ENCODE peak calls at places on chromosomes 5 and 9, in five cellular contexts. E, C, S, N and Q are unnamed samples. For H3K9me3, the result is how much of the 10 kb centered on the place peaks cover.

GRCh38 chr5:64865662-64866061 is 96.9 kb downstream of the CWC27 start:
- DNase-seq in S (no peak), C (no peak), N (no peak), E (no peak), Q (no peak)

GRCh38 chr5:150609843-150610584 is 30.4 kb upstream of the SYNPO start:
- DNase-seq in S (no peak), C (no peak), E (no peak), N (no peak), Q (no peak)

GRCh38 chr9:127754761-127755557 is 19.9 kb upstream of the TOR2A start:
- DNase-seq in S (no peak), E (no peak), N (no peak), C (no peak), Q (no peak)

GRCh38 chr5:74434124-74434899 is 206.2 kb downstream of the ENC1 start:
- DNase-seq in E (no peak), C (no peak), S (no peak), N (no peak), Q (no peak)

GRCh38 chr5:155728146-155728856 is 598.7 kb upstream of the SGCD start:
- DNase-seq in S (peak), C (peak), E (peak), N (no peak), Q (no peak)

GRCh38 chr5:176408590-176408989 is 7.7 kb downstream of the CLTB start:
- DNase-seq in C (no peak), N (peak), E (no peak), S (no peak), Q (no peak)

GRCh38 chr9:18092138-18092537 is 381.8 kb upstream of the ADAMTSL1 start:
- DNase-seq in S (no peak), E (no peak), C (no peak), N (no peak), Q (no peak)

GRCh38 chr5:159096555-159097460 is 2.9 kb downstream of the EBF1 start:
- DNase-seq in S (peak), N (no peak), E (no peak), C (no peak), Q (no peak)

GRCh38 chr9:36144322-36145206 is 8.0 kb downstream of the GLIPR2 start:
- DNase-seq in S (no peak), C (no peak), N (no peak), E (no peak), Q (no peak)

DNA sequence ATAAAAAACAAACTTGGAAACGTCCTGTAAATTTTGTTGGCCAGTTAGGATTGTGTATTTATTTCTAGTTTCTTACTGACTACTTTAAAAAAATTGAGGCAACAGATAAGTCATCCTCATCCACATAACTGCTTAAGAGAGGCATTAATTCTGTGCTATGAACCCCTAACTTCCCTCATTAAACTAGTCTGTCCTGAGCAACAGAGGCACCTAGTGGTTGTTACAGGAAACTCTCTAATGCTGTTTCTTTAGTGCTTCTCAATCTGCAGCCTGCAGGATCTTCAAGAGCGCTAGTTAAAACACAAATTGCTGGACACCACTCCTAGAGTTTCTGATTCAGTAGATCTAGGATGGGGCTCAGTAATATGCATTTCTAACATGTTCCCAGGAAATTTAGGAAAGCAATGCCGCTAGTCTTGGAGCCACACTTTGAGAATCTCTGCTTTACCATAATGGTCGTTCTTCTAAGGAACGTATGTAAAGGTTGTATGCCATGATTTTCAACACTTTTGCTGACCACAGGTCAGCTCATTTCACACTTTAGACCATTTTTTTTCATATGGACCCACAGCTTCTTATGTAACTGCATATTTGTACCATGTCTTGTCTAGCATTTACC is 410.1 kb upstream of the SMARCA2 start:
- DNase-seq in E (no peak), C (no peak), S (no peak), N (no peak), Q (no peak)
- TF ChIP-seq CTCF in E (no peak), C (peak), S (peak), N (no peak), Q (peak)

GRCh38 chr9:95078516-95078915 is 239.0 kb downstream of the FANCC start:
- DNase-seq in N (no peak), E (no peak), C (no peak), S (no peak), Q (no peak)
- H3K9me3 ChIP-seq in N (under half), E (under half), C (under half), S (under half), Q (under half)

DNA sequence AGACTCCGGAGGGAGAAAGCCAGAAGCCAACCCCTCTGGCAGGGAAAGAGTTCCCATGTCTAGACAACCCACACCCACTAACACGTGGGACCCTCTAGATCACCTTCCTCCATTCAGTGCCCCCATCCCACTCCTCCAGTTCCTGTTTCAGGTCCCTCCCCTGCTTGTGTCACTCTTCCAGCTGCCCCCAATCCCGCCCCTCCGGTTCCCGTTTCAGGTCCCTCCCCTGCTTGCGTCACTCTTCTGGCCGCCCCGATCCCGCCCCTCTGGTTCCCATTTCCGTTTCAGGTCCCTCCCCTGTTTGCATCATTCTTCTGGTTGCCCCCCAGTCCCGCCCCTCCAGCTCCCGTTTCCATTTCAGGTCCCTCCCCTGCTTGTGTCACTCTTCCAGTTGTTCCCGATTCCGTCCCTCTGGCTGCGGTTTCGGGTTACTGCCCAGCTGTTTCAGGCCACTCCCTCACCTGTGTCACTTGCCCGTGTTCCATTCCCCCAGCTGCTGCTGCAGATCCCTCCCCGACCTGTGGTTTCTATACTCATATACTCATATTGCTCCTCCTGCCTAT is 64.8 kb upstream of the RANBP6 start:
- DNase-seq in S (peak), C (peak), N (peak), E (peak), Q (peak)
- TF ChIP-seq POLR2A in S (no peak), C (peak), N (no peak), E (no peak), Q (no peak)

GRCh38 chr5:96431376-96432244 is 1.4 kb downstream of the PCSK1 start:
- DNase-seq in S (no peak), C (peak), E (no peak), N (no peak), Q (no peak)

GRCh38 chr5:96439477-96440184 is 6.6 kb upstream of the PCSK1 start:
- DNase-seq in E (no peak), S (no peak), C (no peak), N (no peak), Q (no peak)

GRCh38 chr5:96432245-96433065 is 593 bp downstream of the PCSK1 start:
- DNase-seq in E (no peak), N (no peak), C (peak), S (no peak), Q (no peak)

GRCh38 chr5:96433066-96433447 is at the start of gene PCSK1:
- DNase-seq in C (peak), S (no peak), N (no peak), E (no peak), Q (no peak)

DNA sequence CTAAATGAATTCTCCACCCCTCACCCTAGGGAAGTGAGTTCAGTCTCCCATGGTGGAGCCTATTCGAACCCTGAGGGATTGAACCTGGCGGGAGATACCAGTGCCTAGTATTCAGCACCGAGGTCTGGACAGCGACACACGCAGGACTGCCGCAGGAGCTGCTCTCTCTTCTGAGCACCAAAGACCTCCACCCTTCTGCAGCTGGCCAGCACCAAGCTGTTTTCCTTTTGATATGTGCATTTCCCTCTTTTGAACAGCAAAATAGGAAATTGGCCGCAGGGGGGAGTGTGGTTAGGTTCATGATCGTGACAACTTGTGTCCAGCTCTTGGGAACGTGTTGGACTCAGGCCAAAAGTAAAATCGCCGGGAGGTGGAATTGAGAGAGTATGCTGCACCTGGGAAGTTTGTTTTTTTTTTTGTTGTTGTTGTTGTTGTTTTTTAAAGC is 1.2 kb upstream of the PCSK1 start:
- DNase-seq in S (peak), N (no peak), E (peak), C (peak), Q (peak)
- TF ChIP-seq CTCF in S (no peak), N (no peak), E (no peak), C (peak), Q (no peak)

GRCh38 chr5:3801967-3802366 is 206.3 kb downstream of the IRX1 start:
- DNase-seq in E (no peak), C (no peak), N (no peak), S (no peak), Q (no peak)
- H3K9me3 ChIP-seq in E (under half), C (under half), N (under half), S (under half), Q (under half)

DNA sequence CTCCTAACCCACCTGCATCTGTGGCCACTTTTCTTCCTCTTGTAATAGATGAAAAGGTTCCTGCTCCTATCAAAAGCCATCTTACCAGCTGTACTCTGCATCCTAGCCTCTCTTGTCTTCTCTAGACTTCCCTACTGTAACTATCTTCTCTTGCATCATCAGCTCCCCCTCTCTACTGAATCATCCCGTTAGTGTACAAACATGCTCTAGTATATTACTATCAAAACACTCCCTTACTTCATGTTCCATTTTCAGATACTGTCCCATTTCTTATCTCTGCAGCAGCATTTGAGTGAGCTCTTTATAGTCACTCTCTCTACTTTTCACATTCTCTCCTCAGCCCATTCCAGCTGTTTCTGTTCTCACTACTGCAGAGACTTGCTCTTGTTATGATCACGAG is 2.8 kb downstream of the SRA1 start:
- DNase-seq in S (no peak), E (no peak), C (no peak), N (no peak), Q (no peak)
- TF ChIP-seq POLR2A in S (no peak), E (no peak), C (no peak), N (no peak), Q (no peak)

GRCh38 chr9:108671156-108671555 is 184.6 kb downstream of the ACTL7B start:
- DNase-seq in N (no peak), E (no peak), C (no peak), S (no peak), Q (no peak)
- TF ChIP-seq CTCF in N (peak), E (no peak), C (no peak), S (no peak), Q (peak)

DNA sequence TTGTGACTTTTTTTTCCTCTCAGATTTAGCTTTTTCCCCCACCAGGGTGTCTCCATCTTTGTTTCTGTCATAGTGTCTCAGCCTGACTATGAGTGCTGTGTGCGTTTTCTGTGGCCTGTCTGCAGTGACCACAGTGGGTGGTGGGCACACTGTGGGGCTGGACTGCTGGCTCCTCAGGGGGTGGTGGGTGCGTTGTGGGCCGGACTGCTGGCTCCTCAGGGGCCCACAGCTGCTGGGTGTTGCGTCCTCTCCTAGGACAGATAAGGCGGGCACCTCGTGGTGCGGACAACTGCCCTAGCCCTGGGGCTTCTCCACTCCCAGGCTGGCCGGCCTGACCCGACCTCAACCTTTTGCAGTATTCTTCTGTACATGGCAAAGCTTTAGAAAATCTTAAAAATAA is 100.4 kb downstream of the EHMT1 start:
- DNase-seq in S (no peak), N (no peak), C (no peak), E (no peak), Q (no peak)
- H3K9me3 ChIP-seq in S (under half), N (under half), C (under half), E (under half), Q (under half)